ENCODE peak calls at places on chromosomes 4 and X, in four cellular contexts. W is HCT116, N is H1, U is GM12878. R is an unnamed sample.

GRCh38 chr4:148795156-148795864 is 353.1 kb upstream of the NR3C2 start:
- DNase-seq in W (no peak), N (no peak), U (no peak), R (no peak)

GRCh38 chr4:109589605-109590004 is 29.6 kb downstream of the MCUB start:
- DNase-seq in W (no peak), N (no peak), U (no peak), R (no peak)

GRCh38 chrX:139967300-139967699 is 2.0 kb upstream of the CXorf66 start:
- DNase-seq in W (no peak), N (no peak), U (no peak), R (no peak)

GRCh38 chr4:103092245-103092644 is 7.4 kb downstream of the BDH2 start:
- DNase-seq in W (no peak), N (no peak), U (no peak), R (no peak)

GRCh38 chr4:158020734-158021346 is 152.0 kb downstream of the GASK1B start:
- DNase-seq in W (peak), N (no peak), U (no peak), R (no peak)

GRCh38 chr4:139557506-139558110 is 1.6 kb upstream of the SETD7 start:
- DNase-seq in W (no peak), N (no peak), U (no peak), R (peak)

GRCh38 chr4:36323801-36324419 is 42.5 kb downstream of the DTHD1 start:
- DNase-seq in W (no peak), N (no peak), U (no peak), R (no peak)

GRCh38 chrX:64093761-64094160 is 111.7 kb downstream of the AMER1 start:
- DNase-seq in W (no peak), N (no peak), U (no peak), R (peak)

GRCh38 chr4:48445704-48446103 is 37.4 kb upstream of the SLC10A4 start:
- DNase-seq in W (no peak), N (no peak), U (no peak), R (no peak)

GRCh38 chrX:138723301-138723700 is 11.8 kb upstream of the FGF13 start:
- DNase-seq in W (no peak), N (no peak), U (no peak), R (no peak)

GRCh38 chrX:12946838-12947544 is 27.9 kb upstream of the TMSB4X start:
- DNase-seq in W (peak), N (peak), U (peak), R (peak)

GRCh38 chr4:179465131-179465797 is 2023.0 kb upstream of the AGA start:
- DNase-seq in W (no peak), N (no peak), U (no peak), R (no peak)

GRCh38 chr4:13920111-13920875 is 292.8 kb upstream of the BOD1L1 start:
- DNase-seq in W (no peak), N (no peak), U (no peak), R (no peak)

GRCh38 chr4:169774466-169775445 is 17.0 kb upstream of the HPF1 start:
- DNase-seq in W (no peak), N (peak), U (no peak), R (no peak)

GRCh38 chr4:114326358-114326757 is 272.2 kb upstream of the UGT8 start:
- DNase-seq in W (no peak), N (no peak), U (no peak), R (peak)

GRCh38 chr4:186946140-186946539 is 222.5 kb upstream of the FAT1 start:
- DNase-seq in W (no peak), N (no peak), U (no peak), R (no peak)

GRCh38 chrX:114626323-114626722 is 42.4 kb downstream of the HTR2C start:
- DNase-seq in W (no peak), N (no peak), U (no peak), R (peak)

GRCh38 chr4:71026086-71026485 is 32.6 kb downstream of the DCK start:
- DNase-seq in W (peak), N (no peak), U (no peak), R (no peak)

GRCh38 chr4:137949746-137950145 is 292.4 kb downstream of the SLC7A11 start:
- DNase-seq in W (no peak), N (no peak), U (no peak), R (no peak)

GRCh38 chr4:4259484-4260100 is 11.6 kb upstream of the TMEM128 start:
- DNase-seq in W (no peak), N (no peak), U (no peak), R (no peak)

GRCh38 chr4:101346312-101346561 is 1.1 kb downstream of the PPP3CA start:
- DNase-seq in W (no peak), N (no peak), U (no peak), R (no peak)

GRCh38 chrX:16653424-16653823 is 3.5 kb downstream of the S100G start:
- DNase-seq in W (no peak), N (no peak), U (no peak), R (no peak)

GRCh38 chrX:12791253-12792228 is at the start of gene PRPS2:
- DNase-seq in W (no peak), N (peak), U (no peak), R (peak)

GRCh38 chr4:150126201-150126879 is 48.1 kb downstream of the DCLK2 start:
- DNase-seq in W (no peak), N (no peak), U (no peak), R (no peak)

GRCh38 chr4:152356428-152357034 is 179.4 kb downstream of the FBXW7 start:
- DNase-seq in W (no peak), N (no peak), U (no peak), R (no peak)

GRCh38 chr4:165294907-165295306 is 32.6 kb upstream of the MSMO1 start:
- DNase-seq in W (no peak), N (no peak), U (peak), R (no peak)

GRCh38 chrX:1389181-1389992 is 2.5 kb downstream of the SLC25A6 start:
- DNase-seq in W (no peak), N (no peak), U (no peak), R (no peak)

GRCh38 chrX:114532093-114532805 is 51.6 kb upstream of the HTR2C start:
- DNase-seq in W (no peak), N (no peak), U (no peak), R (no peak)

GRCh38 chr4:111699163-111699562 is 446.1 kb upstream of the FAM241A start:
- DNase-seq in W (no peak), N (no peak), U (no peak), R (no peak)

GRCh38 chrX:52608961-52609360 is 45.7 kb downstream of the SSX7 start:
- DNase-seq in W (no peak), N (no peak), U (no peak), R (no peak)

GRCh38 chrX:104565791-104566687 is at the start of gene IL1RAPL2:
- DNase-seq in W (no peak), N (peak), U (no peak), R (peak)

GRCh38 chr4:105637409-105638258 is 70.9 kb downstream of the INTS12 start:
- DNase-seq in W (no peak), N (no peak), U (peak), R (no peak)

GRCh38 chr4:122895336-122895995 is 26.9 kb downstream of the NUDT6 start:
- DNase-seq in W (no peak), N (no peak), U (no peak), R (peak)
- TF ChIP-seq JUND in W (no peak), N (no peak), U (no peak), R (no peak)

GRCh38 chrX:32448945-32449344 is 762.4 kb downstream of the DMD start:
- DNase-seq in W (no peak), N (no peak), U (peak), R (no peak)

GRCh38 chrX:32451954-32452518 is 759.3 kb downstream of the DMD start:
- DNase-seq in W (no peak), N (no peak), U (no peak), R (no peak)

GRCh38 chrX:32447640-32448039 is 763.7 kb downstream of the DMD start:
- DNase-seq in W (no peak), N (no peak), U (no peak), R (no peak)

GRCh38 chrX:32443841-32444240 is 767.5 kb downstream of the DMD start:
- DNase-seq in W (no peak), N (no peak), U (no peak), R (no peak)

DNA sequence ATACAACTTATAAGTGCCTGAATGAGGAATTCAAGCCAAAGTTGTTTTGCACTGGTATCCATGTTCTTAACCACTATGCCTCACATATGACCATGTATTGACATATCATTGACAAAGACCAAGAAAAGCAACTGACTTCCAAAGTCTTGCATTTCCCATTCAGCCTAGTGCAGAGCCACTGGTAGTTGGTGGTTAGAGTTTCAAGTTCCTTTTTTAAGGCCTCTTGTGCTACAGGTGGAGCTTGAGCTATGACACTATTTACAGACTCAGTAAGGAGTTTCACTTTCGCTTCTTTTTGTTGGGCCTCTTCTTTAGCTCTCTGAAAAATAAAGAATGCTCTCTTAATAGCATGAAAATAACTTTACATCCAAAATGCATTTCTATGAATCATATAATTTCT is 763.0 kb downstream of the DMD start:
- DNase-seq in W (no peak), N (no peak), U (peak), R (no peak)
- TF ChIP-seq JUND in W (no peak), N (no peak), U (no peak), R (no peak)

DNA sequence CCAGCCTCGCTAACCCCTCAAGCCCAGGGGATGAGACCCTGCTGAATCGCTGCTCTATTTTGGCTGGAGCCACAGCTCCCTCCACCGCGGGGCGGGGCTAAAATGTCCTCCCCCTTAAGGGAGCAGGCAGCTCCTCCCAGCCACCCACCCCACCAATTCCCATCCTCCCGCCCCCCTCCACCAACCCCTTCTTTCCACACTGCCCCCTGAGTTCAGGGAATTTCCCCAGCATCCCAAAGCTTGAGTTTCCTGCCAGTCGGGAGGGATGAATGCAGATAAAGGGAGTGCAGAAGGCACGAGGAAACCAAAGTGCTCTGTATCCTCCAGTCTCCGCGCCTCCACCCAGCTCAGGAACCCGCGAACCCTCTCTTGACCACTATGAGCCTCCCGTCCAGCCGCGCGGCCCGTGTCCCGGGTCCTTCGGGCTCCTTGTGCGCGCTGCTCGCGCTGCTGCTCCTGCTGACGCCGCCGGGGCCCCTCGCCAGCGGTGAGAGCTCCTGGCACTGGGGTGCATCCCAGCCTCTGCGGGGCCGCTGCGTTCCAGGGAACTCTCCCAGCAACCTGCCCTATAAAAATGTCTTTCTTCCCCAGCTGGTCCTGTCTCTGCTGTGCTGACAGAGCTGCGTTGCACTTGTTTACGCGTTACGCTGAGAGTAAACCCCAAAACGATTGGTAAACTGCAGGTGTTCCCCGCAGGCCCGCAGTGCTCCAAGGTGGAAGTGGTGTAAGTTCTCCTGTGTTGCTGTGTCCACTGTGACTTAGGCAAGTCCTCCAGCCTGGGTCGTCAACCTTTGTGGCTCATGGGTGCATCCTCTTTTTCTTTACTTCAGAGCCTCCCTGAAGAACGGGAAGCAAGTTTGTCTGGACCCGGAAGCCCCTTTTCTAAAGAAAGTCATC is at the start of gene CXCL6:
- DNase-seq in W (no peak), N (peak), U (no peak), R (no peak)
- TF ChIP-seq JUND in W (no peak), N (no peak), U (no peak), R (no peak)

GRCh38 chr4:37383579-37384229 is 139.2 kb downstream of the NWD2 start:
- DNase-seq in W (peak), N (peak), U (no peak), R (peak)
- TF ChIP-seq JUND in W (no peak), N (no peak), U (no peak), R (no peak)

GRCh38 chrX:154540897-154541535 is 5.6 kb downstream of the G6PD start:
- DNase-seq in W (no peak), N (no peak), U (no peak), R (peak)
- TF ChIP-seq JUND in W (no peak), N (no peak), U (no peak), R (peak)

GRCh38 chrX:69133561-69134542 is 31.4 kb downstream of the PJA1 start:
- DNase-seq in W (peak), N (peak), U (no peak), R (peak)

GRCh38 chrX:69128573-69128972 is 36.7 kb downstream of the PJA1 start:
- DNase-seq in W (no peak), N (peak), U (no peak), R (no peak)

GRCh38 chrX:69126642-69127041 is 38.6 kb downstream of the PJA1 start:
- DNase-seq in W (no peak), N (no peak), U (no peak), R (no peak)

GRCh38 chrX:69127466-69127865 is 37.8 kb downstream of the PJA1 start:
- DNase-seq in W (no peak), N (no peak), U (no peak), R (no peak)

DNA sequence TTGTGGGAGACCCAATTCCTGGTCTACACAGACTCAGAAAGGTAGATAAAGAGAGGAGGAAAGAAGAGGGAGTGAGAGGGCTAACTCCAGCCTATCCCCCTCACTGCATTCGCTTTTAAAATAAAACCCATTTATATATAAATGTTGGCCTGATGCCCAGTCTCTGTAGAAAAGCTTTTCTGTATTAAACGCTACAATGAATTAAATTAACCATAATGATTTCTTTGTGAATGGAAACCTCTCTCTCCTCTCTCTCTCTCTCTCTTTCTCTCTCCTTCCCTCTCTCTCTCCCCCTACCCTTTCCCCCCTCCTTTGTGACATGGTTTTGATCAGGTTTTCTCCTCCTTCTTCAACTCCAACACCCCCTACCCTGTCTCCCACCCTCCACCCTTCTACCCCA is 34.8 kb downstream of the PJA1 start:
- DNase-seq in W (no peak), N (no peak), U (no peak), R (no peak)
- TF ChIP-seq JUND in W (no peak), N (no peak), U (no peak), R (no peak)

R was measured in T47D.